ENCODE peak calls at places on chromosomes 3 and 15, in ten cellular contexts. One of them, this sample, is unnamed.

GRCh38 chr3:164179110-164179774 is 899.1 kb downstream of the SI start:
- DNase-seq in anterior cingulate cortex: no peak
- DNase-seq in SK-MEL-5: no peak
- DNase-seq in stimulated activated CD4-positive, alpha-beta T cell treated with anti-CD3 and anti-CD28 coated beads, Interleukin-4, amount 100 ng/mL, for 48 hours: no peak
- DNase-seq in cerebellar cortex: no peak
- DNase-seq in AG04449: no peak
- DNase-seq in astrocyte of the spinal cord: no peak
- DNase-seq in neural progenitor cell: no peak
- DNase-seq in stimulated activated CD8-positive, alpha-beta memory T cell treated with anti-CD3 and anti-CD28 coated beads, Interleukin-7, amount 100 ng/mL, for 1 hour: no peak
- DNase-seq in GM13977: no peak
- DNase-seq in this sample: no peak

GRCh38 chr3:71583569-71584215 is at the start of gene FOXP1:
- DNase-seq in anterior cingulate cortex: peak; percentile 79
- DNase-seq in SK-MEL-5: peak; percentile 81
- DNase-seq in stimulated activated CD4-positive, alpha-beta T cell treated with anti-CD3 and anti-CD28 coated beads, Interleukin-4, amount 100 ng/mL, for 48 hours: peak; percentile 43
- DNase-seq in cerebellar cortex: peak; percentile 66
- DNase-seq in AG04449: no peak
- DNase-seq in astrocyte of the spinal cord: peak; percentile 71
- DNase-seq in neural progenitor cell: peak; percentile 87
- DNase-seq in stimulated activated CD8-positive, alpha-beta memory T cell treated with anti-CD3 and anti-CD28 coated beads, Interleukin-7, amount 100 ng/mL, for 1 hour: no peak
- DNase-seq in GM13977: peak; percentile 34
- DNase-seq in this sample: peak; percentile 70

GRCh38 chr3:48467110-48467454 is 20.5 kb downstream of the ATRIP start:
- DNase-seq in anterior cingulate cortex: no peak
- DNase-seq in SK-MEL-5: no peak
- DNase-seq in stimulated activated CD4-positive, alpha-beta T cell treated with anti-CD3 and anti-CD28 coated beads, Interleukin-4, amount 100 ng/mL, for 48 hours: no peak
- DNase-seq in cerebellar cortex: no peak
- DNase-seq in AG04449: no peak
- DNase-seq in astrocyte of the spinal cord: no peak
- DNase-seq in neural progenitor cell: no peak
- DNase-seq in stimulated activated CD8-positive, alpha-beta memory T cell treated with anti-CD3 and anti-CD28 coated beads, Interleukin-7, amount 100 ng/mL, for 1 hour: no peak
- DNase-seq in GM13977: no peak
- DNase-seq in this sample: no peak

GRCh38 chr3:138409171-138409570 is 25.2 kb upstream of the ESYT3 start:
- DNase-seq in anterior cingulate cortex: no peak
- DNase-seq in SK-MEL-5: no peak
- DNase-seq in stimulated activated CD4-positive, alpha-beta T cell treated with anti-CD3 and anti-CD28 coated beads, Interleukin-4, amount 100 ng/mL, for 48 hours: no peak
- DNase-seq in cerebellar cortex: no peak
- DNase-seq in AG04449: no peak
- DNase-seq in astrocyte of the spinal cord: no peak
- DNase-seq in neural progenitor cell: no peak
- DNase-seq in stimulated activated CD8-positive, alpha-beta memory T cell treated with anti-CD3 and anti-CD28 coated beads, Interleukin-7, amount 100 ng/mL, for 1 hour: no peak
- DNase-seq in GM13977: no peak
- DNase-seq in this sample: no peak

GRCh38 chr15:44882499-44882968 is 74.0 kb upstream of the TERB2 start:
- DNase-seq in anterior cingulate cortex: no peak
- DNase-seq in SK-MEL-5: no peak
- DNase-seq in stimulated activated CD4-positive, alpha-beta T cell treated with anti-CD3 and anti-CD28 coated beads, Interleukin-4, amount 100 ng/mL, for 48 hours: peak; percentile 19
- DNase-seq in cerebellar cortex: no peak
- DNase-seq in AG04449: no peak
- DNase-seq in astrocyte of the spinal cord: no peak
- DNase-seq in neural progenitor cell: no peak
- DNase-seq in stimulated activated CD8-positive, alpha-beta memory T cell treated with anti-CD3 and anti-CD28 coated beads, Interleukin-7, amount 100 ng/mL, for 1 hour: no peak
- DNase-seq in GM13977: peak; percentile 43
- DNase-seq in this sample: no peak

GRCh38 chr3:45936261-45936660 is 7.0 kb upstream of the CXCR6 start:
- DNase-seq in anterior cingulate cortex: no peak
- DNase-seq in SK-MEL-5: no peak
- DNase-seq in stimulated activated CD4-positive, alpha-beta T cell treated with anti-CD3 and anti-CD28 coated beads, Interleukin-4, amount 100 ng/mL, for 48 hours: no peak
- DNase-seq in cerebellar cortex: no peak
- DNase-seq in AG04449: no peak
- DNase-seq in astrocyte of the spinal cord: no peak
- DNase-seq in neural progenitor cell: no peak
- DNase-seq in stimulated activated CD8-positive, alpha-beta memory T cell treated with anti-CD3 and anti-CD28 coated beads, Interleukin-7, amount 100 ng/mL, for 1 hour: no peak
- DNase-seq in GM13977: no peak
- DNase-seq in this sample: no peak

GRCh38 chr3:177464392-177465225 is 267.3 kb upstream of the TBL1XR1 start:
- DNase-seq in anterior cingulate cortex: no peak
- DNase-seq in SK-MEL-5: no peak
- DNase-seq in stimulated activated CD4-positive, alpha-beta T cell treated with anti-CD3 and anti-CD28 coated beads, Interleukin-4, amount 100 ng/mL, for 48 hours: no peak
- DNase-seq in cerebellar cortex: peak; percentile 16
- DNase-seq in AG04449: no peak
- DNase-seq in astrocyte of the spinal cord: no peak
- DNase-seq in neural progenitor cell: no peak
- DNase-seq in stimulated activated CD8-positive, alpha-beta memory T cell treated with anti-CD3 and anti-CD28 coated beads, Interleukin-7, amount 100 ng/mL, for 1 hour: no peak
- DNase-seq in GM13977: no peak
- DNase-seq in this sample: no peak

GRCh38 chr3:69838696-69839515 is 99.6 kb downstream of the MITF start:
- DNase-seq in anterior cingulate cortex: no peak
- DNase-seq in SK-MEL-5: peak; percentile 76
- DNase-seq in stimulated activated CD4-positive, alpha-beta T cell treated with anti-CD3 and anti-CD28 coated beads, Interleukin-4, amount 100 ng/mL, for 48 hours: no peak
- DNase-seq in cerebellar cortex: no peak
- DNase-seq in AG04449: no peak
- DNase-seq in astrocyte of the spinal cord: no peak
- DNase-seq in neural progenitor cell: no peak
- DNase-seq in stimulated activated CD8-positive, alpha-beta memory T cell treated with anti-CD3 and anti-CD28 coated beads, Interleukin-7, amount 100 ng/mL, for 1 hour: no peak
- DNase-seq in GM13977: no peak
- DNase-seq in this sample: no peak

GRCh38 chr3:10957976-10958749 is 34.4 kb upstream of the SLC6A1 start:
- DNase-seq in anterior cingulate cortex: no peak
- DNase-seq in SK-MEL-5: no peak
- DNase-seq in stimulated activated CD4-positive, alpha-beta T cell treated with anti-CD3 and anti-CD28 coated beads, Interleukin-4, amount 100 ng/mL, for 48 hours: no peak
- DNase-seq in cerebellar cortex: no peak
- DNase-seq in AG04449: no peak
- DNase-seq in astrocyte of the spinal cord: no peak
- DNase-seq in neural progenitor cell: no peak
- DNase-seq in stimulated activated CD8-positive, alpha-beta memory T cell treated with anti-CD3 and anti-CD28 coated beads, Interleukin-7, amount 100 ng/mL, for 1 hour: no peak
- DNase-seq in GM13977: no peak
- DNase-seq in this sample: no peak

GRCh38 chr3:12708584-12709192 is 44.8 kb upstream of the RAF1 start:
- DNase-seq in anterior cingulate cortex: no peak
- DNase-seq in SK-MEL-5: peak; percentile 37
- DNase-seq in stimulated activated CD4-positive, alpha-beta T cell treated with anti-CD3 and anti-CD28 coated beads, Interleukin-4, amount 100 ng/mL, for 48 hours: no peak
- DNase-seq in cerebellar cortex: no peak
- DNase-seq in AG04449: no peak
- DNase-seq in astrocyte of the spinal cord: peak; percentile 83
- DNase-seq in neural progenitor cell: no peak
- DNase-seq in stimulated activated CD8-positive, alpha-beta memory T cell treated with anti-CD3 and anti-CD28 coated beads, Interleukin-7, amount 100 ng/mL, for 1 hour: no peak
- DNase-seq in GM13977: no peak
- DNase-seq in this sample: no peak

GRCh38 chr15:55401786-55402246 is 6.3 kb downstream of the CCPG1 start:
- DNase-seq in anterior cingulate cortex: no peak
- DNase-seq in SK-MEL-5: no peak
- DNase-seq in stimulated activated CD4-positive, alpha-beta T cell treated with anti-CD3 and anti-CD28 coated beads, Interleukin-4, amount 100 ng/mL, for 48 hours: no peak
- DNase-seq in cerebellar cortex: no peak
- DNase-seq in AG04449: no peak
- DNase-seq in astrocyte of the spinal cord: no peak
- DNase-seq in neural progenitor cell: no peak
- DNase-seq in stimulated activated CD8-positive, alpha-beta memory T cell treated with anti-CD3 and anti-CD28 coated beads, Interleukin-7, amount 100 ng/mL, for 1 hour: no peak
- DNase-seq in GM13977: no peak
- DNase-seq in this sample: no peak

GRCh38 chr15:88061452-88061851 is 195.1 kb downstream of the NTRK3 start:
- DNase-seq in anterior cingulate cortex: peak; percentile 23
- DNase-seq in SK-MEL-5: no peak
- DNase-seq in stimulated activated CD4-positive, alpha-beta T cell treated with anti-CD3 and anti-CD28 coated beads, Interleukin-4, amount 100 ng/mL, for 48 hours: no peak
- DNase-seq in cerebellar cortex: peak; percentile 94
- DNase-seq in AG04449: no peak
- DNase-seq in astrocyte of the spinal cord: no peak
- DNase-seq in neural progenitor cell: no peak
- DNase-seq in stimulated activated CD8-positive, alpha-beta memory T cell treated with anti-CD3 and anti-CD28 coated beads, Interleukin-7, amount 100 ng/mL, for 1 hour: no peak
- DNase-seq in GM13977: no peak
- DNase-seq in this sample: no peak

GRCh38 chr15:74403981-74404563 is 29.7 kb downstream of the SEMA7A start:
- DNase-seq in anterior cingulate cortex: no peak
- DNase-seq in SK-MEL-5: no peak
- DNase-seq in stimulated activated CD4-positive, alpha-beta T cell treated with anti-CD3 and anti-CD28 coated beads, Interleukin-4, amount 100 ng/mL, for 48 hours: no peak
- DNase-seq in cerebellar cortex: no peak
- DNase-seq in AG04449: no peak
- DNase-seq in astrocyte of the spinal cord: no peak
- DNase-seq in neural progenitor cell: no peak
- DNase-seq in stimulated activated CD8-positive, alpha-beta memory T cell treated with anti-CD3 and anti-CD28 coated beads, Interleukin-7, amount 100 ng/mL, for 1 hour: no peak
- DNase-seq in GM13977: peak; percentile 73
- DNase-seq in this sample: no peak

GRCh38 chr3:98901032-98901464 is 447 bp downstream of the DCBLD2 start:
- DNase-seq in anterior cingulate cortex: no peak
- DNase-seq in SK-MEL-5: peak; percentile 38
- DNase-seq in stimulated activated CD4-positive, alpha-beta T cell treated with anti-CD3 and anti-CD28 coated beads, Interleukin-4, amount 100 ng/mL, for 48 hours: peak; percentile 1
- DNase-seq in cerebellar cortex: peak; percentile 50
- DNase-seq in AG04449: no peak
- DNase-seq in astrocyte of the spinal cord: peak; percentile 64
- DNase-seq in neural progenitor cell: peak; percentile 80
- DNase-seq in stimulated activated CD8-positive, alpha-beta memory T cell treated with anti-CD3 and anti-CD28 coated beads, Interleukin-7, amount 100 ng/mL, for 1 hour: no peak
- DNase-seq in GM13977: peak; percentile 29
- DNase-seq in this sample: peak; percentile 67

GRCh38 chr3:52123106-52123708 is 31.0 kb downstream of the POC1A start:
- DNase-seq in anterior cingulate cortex: peak; percentile 40
- DNase-seq in SK-MEL-5: peak; percentile 71
- DNase-seq in stimulated activated CD4-positive, alpha-beta T cell treated with anti-CD3 and anti-CD28 coated beads, Interleukin-4, amount 100 ng/mL, for 48 hours: peak; percentile 62
- DNase-seq in cerebellar cortex: peak; percentile 78
- DNase-seq in AG04449: no peak
- DNase-seq in astrocyte of the spinal cord: peak; percentile 69
- DNase-seq in neural progenitor cell: peak; percentile 79
- DNase-seq in stimulated activated CD8-positive, alpha-beta memory T cell treated with anti-CD3 and anti-CD28 coated beads, Interleukin-7, amount 100 ng/mL, for 1 hour: peak; percentile 60
- DNase-seq in GM13977: peak; percentile 81
- DNase-seq in this sample: peak; percentile 78

GRCh38 chr3:53815651-53816050 is 30.6 kb downstream of the CHDH start:
- DNase-seq in anterior cingulate cortex: no peak
- DNase-seq in SK-MEL-5: no peak
- DNase-seq in stimulated activated CD4-positive, alpha-beta T cell treated with anti-CD3 and anti-CD28 coated beads, Interleukin-4, amount 100 ng/mL, for 48 hours: no peak
- DNase-seq in cerebellar cortex: no peak
- DNase-seq in AG04449: no peak
- DNase-seq in astrocyte of the spinal cord: no peak
- DNase-seq in neural progenitor cell: no peak
- DNase-seq in stimulated activated CD8-positive, alpha-beta memory T cell treated with anti-CD3 and anti-CD28 coated beads, Interleukin-7, amount 100 ng/mL, for 1 hour: no peak
- DNase-seq in GM13977: no peak
- DNase-seq in this sample: no peak

GRCh38 chr3:30350901-30351300 is 255.5 kb upstream of the TGFBR2 start:
- DNase-seq in anterior cingulate cortex: no peak
- DNase-seq in SK-MEL-5: no peak
- DNase-seq in stimulated activated CD4-positive, alpha-beta T cell treated with anti-CD3 and anti-CD28 coated beads, Interleukin-4, amount 100 ng/mL, for 48 hours: no peak
- DNase-seq in cerebellar cortex: no peak
- DNase-seq in AG04449: no peak
- DNase-seq in astrocyte of the spinal cord: no peak
- DNase-seq in neural progenitor cell: no peak
- DNase-seq in stimulated activated CD8-positive, alpha-beta memory T cell treated with anti-CD3 and anti-CD28 coated beads, Interleukin-7, amount 100 ng/mL, for 1 hour: no peak
- DNase-seq in GM13977: no peak
- DNase-seq in this sample: no peak

GRCh38 chr15:61099030-61099800 is 129.9 kb downstream of the RORA start:
- DNase-seq in anterior cingulate cortex: no peak
- DNase-seq in SK-MEL-5: no peak
- DNase-seq in stimulated activated CD4-positive, alpha-beta T cell treated with anti-CD3 and anti-CD28 coated beads, Interleukin-4, amount 100 ng/mL, for 48 hours: no peak
- DNase-seq in cerebellar cortex: no peak
- DNase-seq in AG04449: no peak
- DNase-seq in astrocyte of the spinal cord: peak; percentile 38
- DNase-seq in neural progenitor cell: no peak
- DNase-seq in stimulated activated CD8-positive, alpha-beta memory T cell treated with anti-CD3 and anti-CD28 coated beads, Interleukin-7, amount 100 ng/mL, for 1 hour: no peak
- DNase-seq in GM13977: no peak
- DNase-seq in this sample: no peak

GRCh38 chr15:50996641-50997040 is 88.2 kb downstream of the AP4E1 start:
- DNase-seq in anterior cingulate cortex: no peak
- DNase-seq in SK-MEL-5: no peak
- DNase-seq in stimulated activated CD4-positive, alpha-beta T cell treated with anti-CD3 and anti-CD28 coated beads, Interleukin-4, amount 100 ng/mL, for 48 hours: no peak
- DNase-seq in cerebellar cortex: no peak
- DNase-seq in AG04449: peak; percentile 53
- DNase-seq in astrocyte of the spinal cord: peak; percentile 71
- DNase-seq in neural progenitor cell: no peak
- DNase-seq in stimulated activated CD8-positive, alpha-beta memory T cell treated with anti-CD3 and anti-CD28 coated beads, Interleukin-7, amount 100 ng/mL, for 1 hour: no peak
- DNase-seq in GM13977: no peak
- DNase-seq in this sample: no peak

GRCh38 chr3:32442766-32443165 is 51.1 kb downstream of the CMTM7 start:
- DNase-seq in anterior cingulate cortex: no peak
- DNase-seq in SK-MEL-5: no peak
- DNase-seq in stimulated activated CD4-positive, alpha-beta T cell treated with anti-CD3 and anti-CD28 coated beads, Interleukin-4, amount 100 ng/mL, for 48 hours: no peak
- DNase-seq in cerebellar cortex: no peak
- DNase-seq in AG04449: no peak
- DNase-seq in astrocyte of the spinal cord: no peak
- DNase-seq in neural progenitor cell: no peak
- DNase-seq in stimulated activated CD8-positive, alpha-beta memory T cell treated with anti-CD3 and anti-CD28 coated beads, Interleukin-7, amount 100 ng/mL, for 1 hour: no peak
- DNase-seq in GM13977: no peak
- DNase-seq in this sample: no peak

GRCh38 chr3:179717219-179717618 is 64.4 kb downstream of the USP13 start:
- DNase-seq in anterior cingulate cortex: no peak
- DNase-seq in SK-MEL-5: no peak
- DNase-seq in stimulated activated CD4-positive, alpha-beta T cell treated with anti-CD3 and anti-CD28 coated beads, Interleukin-4, amount 100 ng/mL, for 48 hours: no peak
- DNase-seq in cerebellar cortex: no peak
- DNase-seq in AG04449: no peak
- DNase-seq in astrocyte of the spinal cord: no peak
- DNase-seq in neural progenitor cell: no peak
- DNase-seq in stimulated activated CD8-positive, alpha-beta memory T cell treated with anti-CD3 and anti-CD28 coated beads, Interleukin-7, amount 100 ng/mL, for 1 hour: no peak
- DNase-seq in GM13977: no peak
- DNase-seq in this sample: no peak

GRCh38 chr15:50166216-50166615 is 15.8 kb upstream of the SLC27A2 start:
- DNase-seq in anterior cingulate cortex: no peak
- DNase-seq in SK-MEL-5: no peak
- DNase-seq in stimulated activated CD4-positive, alpha-beta T cell treated with anti-CD3 and anti-CD28 coated beads, Interleukin-4, amount 100 ng/mL, for 48 hours: no peak
- DNase-seq in cerebellar cortex: no peak
- DNase-seq in AG04449: peak; percentile 49
- DNase-seq in astrocyte of the spinal cord: peak; percentile 30
- DNase-seq in neural progenitor cell: no peak
- DNase-seq in stimulated activated CD8-positive, alpha-beta memory T cell treated with anti-CD3 and anti-CD28 coated beads, Interleukin-7, amount 100 ng/mL, for 1 hour: no peak
- DNase-seq in GM13977: no peak
- DNase-seq in this sample: no peak

GRCh38 chr3:179037361-179037760 is 34.2 kb downstream of the ZMAT3 start:
- DNase-seq in anterior cingulate cortex: peak; percentile 15
- DNase-seq in SK-MEL-5: peak; percentile 33
- DNase-seq in stimulated activated CD4-positive, alpha-beta T cell treated with anti-CD3 and anti-CD28 coated beads, Interleukin-4, amount 100 ng/mL, for 48 hours: peak; percentile 53
- DNase-seq in cerebellar cortex: peak; percentile 39
- DNase-seq in AG04449: peak; percentile 75
- DNase-seq in astrocyte of the spinal cord: peak; percentile 85
- DNase-seq in neural progenitor cell: no peak
- DNase-seq in stimulated activated CD8-positive, alpha-beta memory T cell treated with anti-CD3 and anti-CD28 coated beads, Interleukin-7, amount 100 ng/mL, for 1 hour: no peak
- DNase-seq in GM13977: no peak
- DNase-seq in this sample: no peak

This sample was measured in hypothalamus.